ENCODE peak calls at places on chromosome 20, in nine cellular contexts. M is HCT116, S is heart right ventricle, Y is A673, H is ovary, B is aorta, U is mesenchymal stem cell, R is MM.1S, T is psoas muscle. X is an unnamed sample.

GRCh38 chr20:49724637-49725606 is 11.2 kb upstream of the B4GALT5 start:
- DNase-seq in M (no peak), S (peak; percentile 83), Y (no peak), H (no peak), B (no peak), U (peak; percentile 60), R (no peak), T (peak; percentile 54), X (peak; percentile 64)

GRCh38 chr20:51938557-51939324 is 136.4 kb upstream of the SALL4 start:
- DNase-seq in M (no peak), S (no peak), Y (peak; percentile 84), H (no peak), B (no peak), U (no peak), R (no peak), T (no peak), X (no peak)

GRCh38 chr20:5400164-5400762 is 83.5 kb upstream of the PROKR2 start:
- DNase-seq in M (no peak), S (peak; percentile 6), Y (peak; percentile 44), H (no peak), B (no peak), U (peak; percentile 18), R (peak; percentile 47), T (no peak), X (no peak)

GRCh38 chr20:7257719-7258466 is 490.4 kb downstream of the BMP2 start:
- DNase-seq in M (no peak), S (peak; percentile 37), Y (no peak), H (no peak), B (no peak), U (no peak), R (no peak), T (no peak), X (no peak)

GRCh38 chr20:8131598-8132014 is 460 bp upstream of the PLCB1 start:
- DNase-seq in M (no peak), S (no peak), Y (no peak), H (no peak), B (no peak), U (no peak), R (peak; percentile 61), T (no peak), X (peak; percentile 45)

GRCh38 chr20:13525225-13525940 is 113.3 kb downstream of the TASP1 start:
- DNase-seq in M (no peak), S (no peak), Y (no peak), H (no peak), B (no peak), U (peak; percentile 95), R (no peak), T (no peak), X (no peak)

GRCh38 chr20:63226020-63226943 is 9.4 kb upstream of the BIRC7 start:
- DNase-seq in M (no peak), S (no peak), Y (no peak), H (no peak), B (no peak), U (no peak), R (no peak), T (no peak), X (no peak)

GRCh38 chr20:59024111-59024530 is 4.9 kb downstream of the TUBB1 start:
- DNase-seq in M (no peak), S (no peak), Y (no peak), H (no peak), B (no peak), U (no peak), R (no peak), T (no peak), X (peak; percentile 31)

GRCh38 chr20:59299961-59300340 is 460 bp upstream of the EDN3 start:
- DNase-seq in M (no peak), S (no peak), Y (no peak), H (no peak), B (no peak), U (no peak), R (no peak), T (no peak), X (no peak)

GRCh38 chr20:31923388-31924271 is 28.2 kb downstream of the PDRG1 start:
- DNase-seq in M (no peak), S (no peak), Y (peak; percentile 35), H (no peak), B (no peak), U (no peak), R (no peak), T (no peak), X (no peak)

GRCh38 chr20:49685161-49685601 is 28.5 kb downstream of the B4GALT5 start:
- DNase-seq in M (no peak), S (no peak), Y (peak; percentile 70), H (no peak), B (no peak), U (no peak), R (peak; percentile 72), T (no peak), X (no peak)

GRCh38 chr20:40887100-40887499 is 141.5 kb upstream of the TOP1 start:
- DNase-seq in M (no peak), S (no peak), Y (no peak), H (no peak), B (no peak), U (no peak), R (no peak), T (no peak), X (no peak)

GRCh38 chr20:667351-668034 is 8.1 kb downstream of the SCRT2 start:
- DNase-seq in M (no peak), S (peak; percentile 67), Y (peak; percentile 53), H (no peak), B (peak; percentile 87), U (peak; percentile 43), R (peak; percentile 45), T (peak; percentile 72), X (peak; percentile 81)

GRCh38 chr20:58555078-58555765 is 40.0 kb upstream of the APCDD1L start:
- DNase-seq in M (no peak), S (no peak), Y (no peak), H (no peak), B (no peak), U (peak; percentile 24), R (no peak), T (no peak), X (no peak)

GRCh38 chr20:32004963-32005362 is 5.3 kb upstream of the CCM2L start:
- DNase-seq in M (peak; percentile 13), S (no peak), Y (no peak), H (no peak), B (no peak), U (peak; percentile 35), R (no peak), T (no peak), X (no peak)

GRCh38 chr20:10654630-10655029 is 19.2 kb downstream of the JAG1 start:
- DNase-seq in M (no peak), S (no peak), Y (no peak), H (no peak), B (peak; percentile 52), U (no peak), R (no peak), T (no peak), X (no peak)

GRCh38 chr20:57410398-57411323 is 19.5 kb downstream of the RBM38 start:
- DNase-seq in M (no peak), S (no peak), Y (no peak), H (no peak), B (no peak), U (no peak), R (no peak), T (no peak), X (no peak)
- H3K27ac ChIP-seq in M (no peak overlapping the region), S (no peak overlapping the region), Y (no peak overlapping the region), H (peak overlapping the region; percentile 19), B (no peak overlapping the region), U (no peak overlapping the region), R (no peak overlapping the region), T (peak overlapping the region; percentile 74), X (no peak overlapping the region)

GRCh38 chr20:47211036-47211435 is 145.5 kb downstream of the ZMYND8 start:
- DNase-seq in M (no peak), S (no peak), Y (no peak), H (no peak), B (no peak), U (no peak), R (no peak), T (no peak), X (no peak)

GRCh38 chr20:47216819-47217410 is 139.6 kb downstream of the ZMYND8 start:
- DNase-seq in M (no peak), S (no peak), Y (no peak), H (no peak), B (no peak), U (no peak), R (no peak), T (no peak), X (no peak)

GRCh38 chr20:47212606-47213207 is 143.8 kb downstream of the ZMYND8 start:
- DNase-seq in M (no peak), S (no peak), Y (no peak), H (no peak), B (no peak), U (no peak), R (no peak), T (no peak), X (no peak)

GRCh38 chr20:47215653-47216397 is 140.7 kb downstream of the ZMYND8 start:
- DNase-seq in M (no peak), S (no peak), Y (no peak), H (no peak), B (no peak), U (no peak), R (no peak), T (no peak), X (no peak)

DNA sequence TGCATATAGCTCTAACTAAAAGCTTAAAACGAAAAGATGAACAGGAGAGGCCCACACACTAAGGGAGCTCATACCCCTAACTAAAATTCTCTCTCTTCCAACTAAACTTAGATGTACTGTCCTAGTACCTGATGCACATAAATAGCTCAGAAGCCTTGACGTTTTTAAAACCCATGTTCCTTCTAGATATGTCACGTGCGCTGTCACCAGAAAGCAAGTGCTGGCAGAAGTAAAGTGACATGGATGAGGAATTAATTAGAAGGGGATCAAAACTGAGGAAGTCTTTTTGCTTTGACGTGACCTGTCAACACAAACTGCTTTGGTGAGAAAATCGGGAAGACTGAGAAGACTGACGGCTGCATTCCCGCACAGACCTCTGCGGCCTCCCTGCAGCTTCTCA is 142.5 kb downstream of the ZMYND8 start:
- DNase-seq in M (no peak), S (no peak), Y (no peak), H (no peak), B (no peak), U (no peak), R (no peak), T (no peak), X (no peak)
- H3K4me1 ChIP-seq in M (no peaks in the 10 kb centered on the region), S (peaks cover 14% of the 10 kb centered on the region), Y (no peaks in the 10 kb centered on the region), H (no peaks in the 10 kb centered on the region), B (no peaks in the 10 kb centered on the region), U (no peaks in the 10 kb centered on the region), R (no peaks in the 10 kb centered on the region), T (no peaks in the 10 kb centered on the region), X (no peaks in the 10 kb centered on the region)

DNA sequence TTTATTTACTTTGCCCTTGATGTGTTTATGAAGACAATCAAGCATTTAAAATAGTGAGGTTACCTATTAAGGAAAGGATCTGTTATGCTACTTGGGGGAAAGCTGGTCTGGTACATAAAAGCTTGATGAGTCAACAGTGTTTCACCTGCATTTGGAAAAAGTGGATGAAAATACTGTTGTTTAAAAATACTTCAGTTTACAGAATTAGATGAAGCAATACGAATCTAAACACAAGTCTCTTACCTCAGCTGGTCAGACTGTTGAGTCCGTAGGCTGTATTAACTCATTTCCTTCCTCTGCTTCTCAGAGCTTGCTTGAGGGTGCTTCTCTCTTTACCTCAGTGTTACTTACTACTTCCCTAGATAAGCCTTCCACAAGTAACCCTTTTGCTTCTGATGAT is 36.1 kb downstream of the NKX2-4 start:
- DNase-seq in M (no peak), S (no peak), Y (no peak), H (no peak), B (no peak), U (peak; percentile 75), R (no peak), T (no peak), X (no peak)
- H3K36me3 ChIP-seq in M (peaks cover 28% of the 10 kb centered on the region), S (peaks cover 78% of the 10 kb centered on the region), Y (peaks cover 43% of the 10 kb centered on the region), H (no peaks in the 10 kb centered on the region), B (peaks cover 2% of the 10 kb centered on the region), U (peaks cover 89% of the 10 kb centered on the region), R (peaks cover 4% of the 10 kb centered on the region), T (peaks cover 7% of the 10 kb centered on the region), X (peaks cover 75% of the 10 kb centered on the region)

GRCh38 chr20:35328689-35329088 is 36.5 kb upstream of the FAM83C start:
- DNase-seq in M (no peak), S (no peak), Y (no peak), H (no peak), B (no peak), U (peak; percentile 17), R (no peak), T (no peak), X (no peak)
- H3K27ac ChIP-seq in M (no peak overlapping the region), S (no peak overlapping the region), Y (no peak overlapping the region), H (no peak overlapping the region), B (no peak overlapping the region), U (no peak overlapping the region), R (no peak overlapping the region), T (no peak overlapping the region), X (no peak overlapping the region)